ENCODE peak calls at places on chromosomes 3 and 15, in nine cellular contexts. One of them, this sample, is unnamed.

GRCh38 chr3:53169045-53169831 is 8.2 kb downstream of the PRKCD start:
- DNase-seq in HFFc6: no peak
- DNase-seq in endothelial cell: no peak
- DNase-seq in body of pancreas: no peak
- DNase-seq in GM06990: peak; percentile 58
- DNase-seq in foreskin keratinocyte: no peak
- DNase-seq in GM13976: no peak
- DNase-seq in heart left ventricle: no peak
- DNase-seq in A549: no peak
- DNase-seq in this sample: no peak

GRCh38 chr15:87573534-87573933 is 683.0 kb downstream of the NTRK3 start:
- DNase-seq in GM06990: no peak
- DNase-seq in GM13976: no peak
- DNase-seq in endothelial cell: no peak
- DNase-seq in foreskin keratinocyte: no peak
- DNase-seq in HFFc6: no peak
- DNase-seq in body of pancreas: no peak
- DNase-seq in A549: no peak
- DNase-seq in heart left ventricle: no peak
- DNase-seq in this sample: no peak

GRCh38 chr3:24680214-24680967 is 185.7 kb upstream of the THRB start:
- DNase-seq in GM06990: peak; percentile 21
- DNase-seq in HFFc6: no peak
- DNase-seq in A549: peak; percentile 58
- DNase-seq in GM13976: peak; percentile 21
- DNase-seq in endothelial cell: peak; percentile 81
- DNase-seq in foreskin keratinocyte: no peak
- DNase-seq in heart left ventricle: peak; percentile 46
- DNase-seq in body of pancreas: peak; percentile 75
- DNase-seq in this sample: peak; percentile 85

GRCh38 chr3:13161021-13161759 is 88.0 kb upstream of the IQSEC1 start:
- DNase-seq in foreskin keratinocyte: no peak
- DNase-seq in GM13976: no peak
- DNase-seq in endothelial cell: no peak
- DNase-seq in A549: no peak
- DNase-seq in body of pancreas: no peak
- DNase-seq in heart left ventricle: no peak
- DNase-seq in GM06990: no peak
- DNase-seq in HFFc6: no peak
- DNase-seq in this sample: no peak

GRCh38 chr3:196063456-196063855 is 18.4 kb downstream of the TFRC start:
- DNase-seq in GM13976: no peak
- DNase-seq in endothelial cell: no peak
- DNase-seq in body of pancreas: no peak
- DNase-seq in GM06990: no peak
- DNase-seq in foreskin keratinocyte: no peak
- DNase-seq in heart left ventricle: no peak
- DNase-seq in HFFc6: no peak
- DNase-seq in A549: no peak
- DNase-seq in this sample: no peak

GRCh38 chr3:151015762-151016161 is 43.2 kb upstream of the CLRN1 start:
- DNase-seq in endothelial cell: no peak
- DNase-seq in GM06990: no peak
- DNase-seq in GM13976: no peak
- DNase-seq in heart left ventricle: no peak
- DNase-seq in A549: no peak
- DNase-seq in foreskin keratinocyte: no peak
- DNase-seq in body of pancreas: no peak
- DNase-seq in HFFc6: no peak
- DNase-seq in this sample: no peak

GRCh38 chr3:42182555-42182954 is 83.4 kb downstream of the CCK start:
- DNase-seq in GM06990: no peak
- DNase-seq in body of pancreas: no peak
- DNase-seq in HFFc6: no peak
- DNase-seq in heart left ventricle: no peak
- DNase-seq in endothelial cell: no peak
- DNase-seq in foreskin keratinocyte: no peak
- DNase-seq in GM13976: no peak
- DNase-seq in A549: no peak
- DNase-seq in this sample: no peak

GRCh38 chr3:50584391-50584790 is 15.1 kb downstream of the HEMK1 start:
- DNase-seq in heart left ventricle: no peak
- DNase-seq in HFFc6: no peak
- DNase-seq in endothelial cell: no peak
- DNase-seq in A549: no peak
- DNase-seq in body of pancreas: no peak
- DNase-seq in foreskin keratinocyte: no peak
- DNase-seq in GM06990: no peak
- DNase-seq in GM13976: no peak
- DNase-seq in this sample: no peak

GRCh38 chr3:126488205-126488604 is 12.5 kb upstream of the ZXDC start:
- DNase-seq in GM06990: no peak
- DNase-seq in GM13976: no peak
- DNase-seq in body of pancreas: no peak
- DNase-seq in foreskin keratinocyte: no peak
- DNase-seq in A549: no peak
- DNase-seq in endothelial cell: no peak
- DNase-seq in HFFc6: no peak
- DNase-seq in heart left ventricle: no peak
- DNase-seq in this sample: no peak

GRCh38 chr3:72187131-72187530 is 402.2 kb upstream of the PROK2 start:
- DNase-seq in foreskin keratinocyte: no peak
- DNase-seq in GM06990: no peak
- DNase-seq in GM13976: peak; percentile 29
- DNase-seq in HFFc6: no peak
- DNase-seq in heart left ventricle: no peak
- DNase-seq in A549: peak; percentile 17
- DNase-seq in body of pancreas: no peak
- DNase-seq in endothelial cell: no peak
- DNase-seq in this sample: no peak

GRCh38 chr15:75455982-75456531 is 4.6 kb upstream of the SIN3A start:
- DNase-seq in body of pancreas: peak; percentile 59
- DNase-seq in HFFc6: peak; percentile 47
- DNase-seq in A549: peak; percentile 55
- DNase-seq in foreskin keratinocyte: peak; percentile 78
- DNase-seq in endothelial cell: peak; percentile 37
- DNase-seq in GM06990: no peak
- DNase-seq in GM13976: peak; percentile 56
- DNase-seq in heart left ventricle: no peak
- DNase-seq in this sample: no peak

GRCh38 chr3:174547801-174548200 is 311.3 kb upstream of the NAALADL2 start:
- DNase-seq in endothelial cell: no peak
- DNase-seq in heart left ventricle: no peak
- DNase-seq in foreskin keratinocyte: no peak
- DNase-seq in GM13976: no peak
- DNase-seq in HFFc6: no peak
- DNase-seq in body of pancreas: no peak
- DNase-seq in GM06990: no peak
- DNase-seq in A549: no peak
- DNase-seq in this sample: no peak

GRCh38 chr3:139537325-139537724 is 2.2 kb downstream of the RBP1 start:
- DNase-seq in endothelial cell: no peak
- DNase-seq in HFFc6: no peak
- DNase-seq in GM13976: no peak
- DNase-seq in A549: peak; percentile 23
- DNase-seq in GM06990: no peak
- DNase-seq in foreskin keratinocyte: peak; percentile 96
- DNase-seq in heart left ventricle: no peak
- DNase-seq in body of pancreas: no peak
- DNase-seq in this sample: no peak

GRCh38 chr3:14423197-14423743 is 20.9 kb downstream of the SLC6A6 start:
- DNase-seq in heart left ventricle: no peak
- DNase-seq in A549: peak; percentile 59
- DNase-seq in HFFc6: no peak
- DNase-seq in GM06990: no peak
- DNase-seq in endothelial cell: no peak
- DNase-seq in body of pancreas: peak; percentile 48
- DNase-seq in GM13976: no peak
- DNase-seq in foreskin keratinocyte: peak; percentile 68
- DNase-seq in this sample: no peak

GRCh38 chr3:32460031-32460749 is 42.5 kb downstream of the CMTM6 start:
- DNase-seq in body of pancreas: no peak
- DNase-seq in endothelial cell: peak; percentile 55
- DNase-seq in HFFc6: no peak
- DNase-seq in GM06990: peak; percentile 66
- DNase-seq in foreskin keratinocyte: peak; percentile 27
- DNase-seq in GM13976: peak; percentile 85
- DNase-seq in A549: no peak
- DNase-seq in heart left ventricle: no peak
- DNase-seq in this sample: peak; percentile 23

GRCh38 chr3:112555535-112556170 is 6.1 kb downstream of the ATG3 start:
- DNase-seq in HFFc6: peak; percentile 59
- DNase-seq in GM06990: no peak
- DNase-seq in body of pancreas: no peak
- DNase-seq in A549: no peak
- DNase-seq in endothelial cell: no peak
- DNase-seq in foreskin keratinocyte: no peak
- DNase-seq in heart left ventricle: no peak
- DNase-seq in GM13976: no peak
- DNase-seq in this sample: no peak

GRCh38 chr15:93209690-93210425 is 120.8 kb upstream of the RGMA start:
- DNase-seq in A549: no peak
- DNase-seq in GM06990: no peak
- DNase-seq in endothelial cell: no peak
- DNase-seq in foreskin keratinocyte: peak; percentile 82
- DNase-seq in GM13976: no peak
- DNase-seq in HFFc6: no peak
- DNase-seq in heart left ventricle: no peak
- DNase-seq in body of pancreas: no peak
- DNase-seq in this sample: no peak

GRCh38 chr3:177345049-177345972 is 148.0 kb upstream of the TBL1XR1 start:
- DNase-seq in A549: peak; percentile 92
- DNase-seq in GM06990: no peak
- DNase-seq in HFFc6: peak; percentile 95
- DNase-seq in heart left ventricle: peak; percentile 88
- DNase-seq in GM13976: peak; percentile 50
- DNase-seq in endothelial cell: peak; percentile 69
- DNase-seq in foreskin keratinocyte: peak; percentile 94
- DNase-seq in body of pancreas: peak; percentile 94
- DNase-seq in this sample: no peak

GRCh38 chr15:41494922-41495735 is 1.5 kb downstream of the ITPKA start:
- DNase-seq in endothelial cell: peak; percentile 39
- DNase-seq in foreskin keratinocyte: no peak
- DNase-seq in GM13976: peak; percentile 71
- DNase-seq in heart left ventricle: no peak
- DNase-seq in HFFc6: no peak
- DNase-seq in GM06990: peak; percentile 52
- DNase-seq in body of pancreas: peak; percentile 15
- DNase-seq in A549: no peak
- DNase-seq in this sample: peak; percentile 16

GRCh38 chr3:111848246-111848645 is 10.8 kb upstream of the PHLDB2 start:
- DNase-seq in foreskin keratinocyte: peak; percentile 16
- DNase-seq in A549: no peak
- DNase-seq in body of pancreas: no peak
- DNase-seq in GM13976: no peak
- DNase-seq in heart left ventricle: no peak
- DNase-seq in HFFc6: no peak
- DNase-seq in endothelial cell: no peak
- DNase-seq in GM06990: no peak
- DNase-seq in this sample: no peak

GRCh38 chr3:152834354-152835310 is at the start of gene P2RY1:
- DNase-seq in A549: peak; percentile 76
- DNase-seq in HFFc6: no peak
- DNase-seq in GM06990: peak; percentile 84
- DNase-seq in heart left ventricle: peak; percentile 68
- DNase-seq in endothelial cell: peak; percentile 86
- DNase-seq in body of pancreas: peak; percentile 69
- DNase-seq in GM13976: peak; percentile 84
- DNase-seq in foreskin keratinocyte: peak; percentile 77
- DNase-seq in this sample: peak; percentile 69

GRCh38 chr3:134251731-134252391 is 1.2 kb upstream of the RYK start:
- DNase-seq in endothelial cell: no peak
- DNase-seq in body of pancreas: no peak
- DNase-seq in HFFc6: no peak
- DNase-seq in A549: peak; percentile 4
- DNase-seq in foreskin keratinocyte: no peak
- DNase-seq in GM06990: no peak
- DNase-seq in heart left ventricle: peak; percentile 33
- DNase-seq in GM13976: no peak
- DNase-seq in this sample: no peak
- TF ChIP-seq CTCF in endothelial cell: no peak
- TF ChIP-seq CTCF in body of pancreas: no peak
- TF ChIP-seq CTCF in HFFc6: no peak
- TF ChIP-seq CTCF in A549: no peak
- TF ChIP-seq CTCF in foreskin keratinocyte: no peak
- TF ChIP-seq CTCF in GM06990: no peak
- TF ChIP-seq CTCF in heart left ventricle: no peak
- TF ChIP-seq CTCF in GM13976: no peak
- TF ChIP-seq CTCF in this sample: no peak

GRCh38 chr15:54250351-54250750 is 272.1 kb downstream of the UNC13C start:
- DNase-seq in body of pancreas: no peak
- DNase-seq in foreskin keratinocyte: no peak
- DNase-seq in GM13976: no peak
- DNase-seq in endothelial cell: no peak
- DNase-seq in A549: no peak
- DNase-seq in HFFc6: no peak
- DNase-seq in GM06990: no peak
- DNase-seq in heart left ventricle: no peak
- DNase-seq in this sample: no peak

GRCh38 chr15:54256190-54256589 is 277.9 kb downstream of the UNC13C start:
- DNase-seq in A549: no peak
- DNase-seq in foreskin keratinocyte: no peak
- DNase-seq in HFFc6: no peak
- DNase-seq in body of pancreas: no peak
- DNase-seq in endothelial cell: no peak
- DNase-seq in heart left ventricle: no peak
- DNase-seq in GM13976: no peak
- DNase-seq in GM06990: no peak
- DNase-seq in this sample: no peak
- TF ChIP-seq CTCF in A549: no peak
- TF ChIP-seq CTCF in foreskin keratinocyte: no peak
- TF ChIP-seq CTCF in HFFc6: no peak
- TF ChIP-seq CTCF in body of pancreas: no peak
- TF ChIP-seq CTCF in endothelial cell: no peak
- TF ChIP-seq CTCF in heart left ventricle: no peak
- TF ChIP-seq CTCF in GM13976: no peak
- TF ChIP-seq CTCF in GM06990: no peak
- TF ChIP-seq CTCF in this sample: no peak

DNA sequence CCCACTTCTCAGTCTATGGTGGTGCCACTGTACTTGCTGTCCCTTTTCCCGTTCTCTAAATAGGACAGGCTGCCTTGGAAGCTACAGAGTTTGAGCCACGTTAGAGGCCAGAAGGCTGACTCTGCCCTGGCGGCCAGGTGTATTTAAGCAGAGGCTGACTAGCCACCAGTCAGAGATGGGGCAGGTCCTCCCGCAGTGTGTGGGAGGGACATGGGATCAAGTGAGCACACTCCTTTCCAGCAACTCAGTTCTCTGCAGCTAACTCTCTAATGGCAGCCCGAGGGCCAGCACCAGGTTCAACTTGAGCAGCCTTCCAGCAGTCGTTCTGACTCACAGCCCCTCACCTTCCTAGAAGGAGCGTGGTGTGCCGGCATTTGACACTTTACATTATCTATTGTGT is 46.9 kb upstream of the MYZAP start:
- DNase-seq in HFFc6: no peak
- DNase-seq in body of pancreas: no peak
- DNase-seq in A549: no peak
- DNase-seq in GM06990: no peak
- DNase-seq in endothelial cell: no peak
- DNase-seq in heart left ventricle: no peak
- DNase-seq in foreskin keratinocyte: no peak
- DNase-seq in GM13976: no peak
- DNase-seq in this sample: no peak
- TF ChIP-seq CTCF in HFFc6: no peak
- TF ChIP-seq CTCF in body of pancreas: no peak
- TF ChIP-seq CTCF in A549: no peak
- TF ChIP-seq CTCF in GM06990: no peak
- TF ChIP-seq CTCF in endothelial cell: no peak
- TF ChIP-seq CTCF in heart left ventricle: no peak
- TF ChIP-seq CTCF in foreskin keratinocyte: no peak
- TF ChIP-seq CTCF in GM13976: no peak
- TF ChIP-seq CTCF in this sample: no peak

GRCh38 chr15:39887832-39888231 is 32.2 kb downstream of the GPR176 start:
- DNase-seq in heart left ventricle: no peak
- DNase-seq in A549: peak; percentile 50
- DNase-seq in foreskin keratinocyte: peak; percentile 47
- DNase-seq in endothelial cell: no peak
- DNase-seq in body of pancreas: peak; percentile 57
- DNase-seq in GM13976: no peak
- DNase-seq in HFFc6: peak; percentile 53
- DNase-seq in GM06990: no peak
- DNase-seq in this sample: no peak
- TF ChIP-seq CTCF in heart left ventricle: peak; percentile 7
- TF ChIP-seq CTCF in A549: peak; percentile 32
- TF ChIP-seq CTCF in foreskin keratinocyte: peak; percentile 71
- TF ChIP-seq CTCF in endothelial cell: no peak
- TF ChIP-seq CTCF in body of pancreas: peak; percentile 29
- TF ChIP-seq CTCF in GM13976: peak; percentile 20
- TF ChIP-seq CTCF in HFFc6: peak; percentile 57
- TF ChIP-seq CTCF in GM06990: peak; percentile 36
- TF ChIP-seq CTCF in this sample: no peak

This sample was measured in neural crest cell.